ENCODE peak calls at places on chromosomes 6 and 20, in five cellular contexts. X is adrenal gland; Q is CD8-positive, alpha-beta T cell; W is left lung; D is IMR-90. S is an unnamed sample.

GRCh38 chr6:52144196-52145076 is 41.7 kb upstream of the IL17A start:
- DNase-seq in X (no peak), Q (no peak), W (no peak), D (no peak), S (no peak)

GRCh38 chr20:18477821-18478220 is 10.6 kb downstream of the POLR3F start:
- DNase-seq in X (no peak), Q (no peak), W (no peak), D (no peak), S (no peak)

GRCh38 chr20:43507150-43508080 is at the start of gene L3MBTL1:
- DNase-seq in X (peak; percentile 57), Q (no peak), W (peak; percentile 90), D (peak; percentile 23), S (peak; percentile 84)

GRCh38 chr6:36155662-36156061 is 25.3 kb downstream of the MAPK13 start:
- DNase-seq in X (no peak), Q (no peak), W (no peak), D (no peak), S (no peak)

GRCh38 chr20:37938954-37939353 is 36.0 kb downstream of the VSTM2L start:
- DNase-seq in X (no peak), Q (no peak), W (no peak), D (no peak), S (peak; percentile 27)

GRCh38 chr20:34824026-34824860 is 1.2 kb downstream of the NCOA6 start:
- DNase-seq in X (peak; percentile 69), Q (peak; percentile 44), W (no peak), D (peak; percentile 24), S (peak; percentile 79)

GRCh38 chr6:129844118-129844891 is 16.8 kb downstream of the TMEM244 start:
- DNase-seq in X (no peak), Q (no peak), W (no peak), D (peak; percentile 89), S (no peak)

GRCh38 chr6:98944598-98945011 is 3.1 kb downstream of the FBXL4 start:
- DNase-seq in X (peak; percentile 59), Q (no peak), W (no peak), D (peak; percentile 72), S (no peak)

GRCh38 chr6:39402239-39402751 is 79.8 kb upstream of the KCNK16 start:
- DNase-seq in X (no peak), Q (no peak), W (no peak), D (no peak), S (no peak)

GRCh38 chr20:32980990-32981389 is 23.2 kb downstream of the SUN5 start:
- DNase-seq in X (no peak), Q (no peak), W (no peak), D (no peak), S (no peak)

GRCh38 chr20:59939879-59940128 is 301 bp downstream of the PPP1R3D start:
- DNase-seq in X (peak; percentile 51), Q (no peak), W (no peak), D (peak; percentile 4), S (peak; percentile 81)

GRCh38 chr6:41937881-41938574 is 3.6 kb downstream of the CCND3 start:
- DNase-seq in X (peak; percentile 16), Q (peak; percentile 40), W (no peak), D (no peak), S (no peak)

GRCh38 chr6:157150076-157150475 is 173.2 kb downstream of the TMEM242 start:
- DNase-seq in X (no peak), Q (no peak), W (no peak), D (peak; percentile 96), S (no peak)

GRCh38 chr6:97473979-97474378 is 191.0 kb upstream of the MMS22L start:
- DNase-seq in X (no peak), Q (no peak), W (no peak), D (no peak), S (no peak)

GRCh38 chr6:167697316-167697715 is 129.4 kb upstream of the AFDN start:
- DNase-seq in X (no peak), Q (no peak), W (no peak), D (no peak), S (no peak)

GRCh38 chr6:45587229-45588060 is 209.7 kb upstream of the SUPT3H start:
- DNase-seq in X (no peak), Q (no peak), W (no peak), D (no peak), S (no peak)

GRCh38 chr6:158654498-158654897 is 4.6 kb downstream of the SYTL3 start:
- DNase-seq in X (peak; percentile 89), Q (no peak), W (peak; percentile 83), D (peak; percentile 94), S (peak; percentile 80)

GRCh38 chr6:31270788-31271640 is 878 bp downstream of the HLA-C start:
- DNase-seq in X (peak; percentile 64), Q (peak; percentile 59), W (peak; percentile 96), D (peak; percentile 47), S (peak; percentile 82)

GRCh38 chr20:17228624-17229061 is 1.8 kb downstream of the PCSK2 start:
- DNase-seq in X (no peak), Q (no peak), W (peak; percentile 80), D (no peak), S (peak; percentile 71)

GRCh38 chr6:121881974-121882667 is 446.7 kb downstream of the GJA1 start:
- DNase-seq in X (no peak), Q (no peak), W (no peak), D (peak; percentile 92), S (no peak)

GRCh38 chr6:42010185-42010872 is 40.0 kb upstream of the TAF8 start:
- DNase-seq in X (no peak), Q (no peak), W (no peak), D (no peak), S (peak; percentile 45)

GRCh38 chr6:19551611-19552010 is 285.6 kb upstream of the ID4 start:
- DNase-seq in X (no peak), Q (no peak), W (no peak), D (no peak), S (no peak)

GRCh38 chr6:108589244-108589730 is 28.6 kb downstream of the FOXO3 start:
- DNase-seq in X (peak; percentile 49), Q (no peak), W (peak; percentile 84), D (peak; percentile 63), S (peak; percentile 85)

GRCh38 chr20:23613676-23614075 is 8.0 kb upstream of the CST9 start:
- DNase-seq in X (no peak), Q (no peak), W (no peak), D (no peak), S (no peak)

DNA sequence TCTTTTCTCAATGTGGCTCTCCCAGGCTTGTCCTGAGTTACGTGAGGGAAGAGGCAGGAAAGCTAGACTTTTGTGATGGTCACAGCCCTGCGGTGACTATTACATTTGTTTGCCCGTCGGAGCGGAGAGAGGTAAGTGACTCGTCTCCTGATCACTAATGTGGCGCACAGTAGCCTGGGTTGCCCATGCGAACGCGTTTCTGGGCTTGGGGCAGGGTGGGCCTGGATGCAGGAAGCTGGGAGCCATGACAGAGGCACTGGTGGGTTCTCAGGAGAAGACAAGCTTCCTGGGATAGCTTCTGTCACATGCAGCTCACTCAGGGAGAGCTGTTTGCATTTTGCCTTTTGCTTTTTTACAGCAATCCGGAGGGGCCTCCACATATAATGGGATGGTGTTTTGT is 60.6 kb downstream of the IGF2R start:
- DNase-seq in X (no peak), Q (no peak), W (no peak), D (no peak), S (no peak)
- H3K36me3 ChIP-seq in X (no peaks in the 10 kb centered on the region), Q (peaks cover 22% of the 10 kb centered on the region), W (peaks cover 98% of the 10 kb centered on the region), D (peaks cover 48% of the 10 kb centered on the region), S (peaks cover 76% of the 10 kb centered on the region)

DNA sequence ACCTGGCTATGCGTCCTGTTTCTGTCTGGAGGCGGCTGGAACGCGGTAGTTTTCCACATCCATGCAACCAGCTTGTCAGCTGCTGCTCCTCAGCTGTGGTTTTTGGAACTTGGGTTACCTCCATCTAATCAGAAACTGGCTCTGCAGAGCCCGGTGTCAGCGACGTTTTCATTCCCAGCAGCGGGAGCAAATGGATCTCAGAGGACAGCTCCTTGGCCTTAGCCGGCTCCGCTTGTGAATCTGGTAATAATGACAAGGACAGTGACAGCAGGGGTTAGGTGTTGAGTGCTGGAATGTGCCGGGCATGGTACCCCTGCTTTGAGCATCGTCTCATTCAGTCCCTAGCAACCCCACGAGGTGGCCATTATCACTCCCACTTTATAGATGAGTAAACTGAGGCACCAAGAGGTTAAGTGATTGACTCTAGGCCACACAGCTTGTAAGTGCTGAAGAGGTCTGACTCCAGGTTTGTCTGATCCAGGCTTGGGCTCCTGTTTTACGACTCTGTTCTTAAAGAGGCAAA is 1.3 kb downstream of the SLCO4A1 start:
- DNase-seq in X (no peak), Q (no peak), W (no peak), D (peak; percentile 18), S (no peak)
- H3K4me3 ChIP-seq in X (peak overlapping the region; percentile 59), Q (no peak overlapping the region), W (peak overlapping the region; percentile 90), D (no peak overlapping the region), S (peak overlapping the region; percentile 59)

DNA sequence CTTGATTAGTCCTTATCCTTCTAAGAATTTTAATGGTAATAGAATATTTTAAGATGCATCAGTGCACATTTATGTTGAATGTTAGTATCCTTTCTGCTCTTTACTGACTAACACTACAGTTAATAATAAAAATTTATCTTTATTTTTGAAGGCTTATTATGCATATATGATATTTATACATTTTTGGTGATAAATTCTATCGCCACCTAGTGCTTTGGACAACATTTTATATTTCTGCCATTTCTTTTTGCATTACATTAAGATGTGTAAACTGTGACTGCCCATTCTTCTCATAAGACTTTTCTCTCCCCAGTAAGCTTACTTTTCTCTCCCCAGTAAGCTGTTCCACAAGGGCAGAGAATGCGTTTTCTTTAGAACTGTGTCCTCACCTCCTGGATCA is 252.3 kb downstream of the GRIK2 start:
- DNase-seq in X (no peak), Q (no peak), W (no peak), D (no peak), S (no peak)
- TF ChIP-seq CTCF in X (no peak), Q (no peak), W (no peak), D (peak; percentile 25), S (no peak)

DNA sequence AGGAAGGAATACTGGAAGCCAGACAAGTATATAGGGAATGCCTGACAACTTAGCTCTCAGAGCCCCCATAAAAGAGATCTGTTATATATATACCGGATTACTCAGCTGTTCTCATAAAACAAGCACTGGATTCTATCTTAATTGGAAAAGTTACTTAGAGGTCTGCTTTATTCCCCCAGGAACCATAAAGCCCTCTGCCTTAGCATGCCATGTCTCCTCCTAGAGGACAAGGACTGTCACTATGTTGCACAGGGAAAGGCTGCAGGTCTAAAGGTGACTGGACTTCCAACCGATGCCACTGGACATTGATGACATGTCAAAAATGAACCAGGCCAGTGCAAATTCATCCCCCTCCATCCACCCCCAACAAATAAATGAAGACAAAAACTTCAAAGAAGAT is 6.4 kb downstream of the EXOC2 start:
- DNase-seq in X (no peak), Q (no peak), W (no peak), D (no peak), S (no peak)
- H3K36me3 ChIP-seq in X (no peaks in the 10 kb centered on the region), Q (no peaks in the 10 kb centered on the region), W (peaks cover 8% of the 10 kb centered on the region), D (peaks cover 4% of the 10 kb centered on the region), S (peaks cover 5% of the 10 kb centered on the region)

S was measured in upper lobe of right lung.